ENCODE peak calls at places on chromosomes 7 and 10, in nine cellular contexts. P, C, A, X, N, E, M, D and V are unnamed samples.

GRCh38 chr7:88391247-88391646 is 84.6 kb upstream of the STEAP4 start:
- DNase-seq in P (no peak), C (no peak), A (no peak), X (no peak), N (no peak), E (no peak), M (no peak), D (no peak), V (no peak)

GRCh38 chr7:70091362-70091761 is 493.1 kb downstream of the AUTS2 start:
- DNase-seq in P (no peak), C (no peak), A (no peak), X (no peak), N (no peak), E (no peak), M (no peak), D (no peak), V (no peak)

GRCh38 chr7:51356849-51357516 is 40.4 kb upstream of the COBL start:
- DNase-seq in P (no peak), C (peak), A (no peak), X (no peak), N (no peak), E (no peak), M (peak), D (no peak), V (no peak)

GRCh38 chr10:95430231-95430951 is 130.8 kb downstream of the SORBS1 start:
- DNase-seq in P (peak), C (no peak), A (peak), X (peak), N (peak), E (peak), M (peak), D (no peak), V (peak)

GRCh38 chr10:73117976-73118743 is 7.9 kb downstream of the NUDT13 start:
- DNase-seq in P (peak), C (no peak), A (no peak), X (peak), N (peak), E (no peak), M (peak), D (no peak), V (no peak)

GRCh38 chr10:74094231-74094630 is 56.4 kb downstream of the AP3M1 start:
- DNase-seq in P (no peak), C (peak), A (no peak), X (no peak), N (no peak), E (no peak), M (no peak), D (no peak), V (no peak)

GRCh38 chr7:157997471-157997870 is 590.2 kb downstream of the PTPRN2 start:
- DNase-seq in P (no peak), C (no peak), A (no peak), X (no peak), N (no peak), E (no peak), M (no peak), D (no peak), V (no peak)

GRCh38 chr10:1070939-1071338 is 14.8 kb downstream of the WDR37 start:
- DNase-seq in P (peak), C (no peak), A (no peak), X (no peak), N (no peak), E (no peak), M (no peak), D (no peak), V (no peak)

GRCh38 chr7:71016387-71016786 is 115.6 kb upstream of the GALNT17 start:
- DNase-seq in P (peak), C (no peak), A (no peak), X (no peak), N (no peak), E (no peak), M (no peak), D (no peak), V (no peak)

GRCh38 chr7:25989140-25989705 is 162.8 kb upstream of the NFE2L3 start:
- DNase-seq in P (no peak), C (no peak), A (no peak), X (no peak), N (no peak), E (no peak), M (peak), D (no peak), V (no peak)

GRCh38 chr10:73763343-73763742 is 18.5 kb upstream of the CHCHD1 start:
- DNase-seq in P (no peak), C (no peak), A (no peak), X (no peak), N (no peak), E (no peak), M (no peak), D (no peak), V (no peak)

GRCh38 chr7:24108906-24109376 is 175.0 kb upstream of the NPY start:
- DNase-seq in P (no peak), C (no peak), A (no peak), X (no peak), N (no peak), E (no peak), M (peak), D (no peak), V (no peak)

GRCh38 chr10:84076047-84076388 is 63.3 kb upstream of the GHITM start:
- DNase-seq in P (peak), C (no peak), A (no peak), X (peak), N (no peak), E (peak), M (peak), D (no peak), V (no peak)

GRCh38 chr10:118595598-118596425 is at the start of gene PRLHR:
- DNase-seq in P (peak), C (peak), A (no peak), X (no peak), N (no peak), E (peak), M (peak), D (no peak), V (peak)

GRCh38 chr7:23396222-23396621 is 74.1 kb downstream of the IGF2BP3 start:
- DNase-seq in P (peak), C (no peak), A (no peak), X (no peak), N (peak), E (no peak), M (no peak), D (no peak), V (no peak)

GRCh38 chr10:36345770-36346169 is 703.7 kb upstream of the FZD8 start:
- DNase-seq in P (peak), C (no peak), A (no peak), X (no peak), N (no peak), E (no peak), M (no peak), D (no peak), V (no peak)

GRCh38 chr7:138075350-138075749 is 909 bp upstream of the AKR1D1 start:
- DNase-seq in P (no peak), C (no peak), A (no peak), X (no peak), N (no peak), E (no peak), M (no peak), D (no peak), V (no peak)
- TF ChIP-seq CTCF in P (no peak), C (no peak), A (no peak), X (no peak), N (no peak), E (no peak), M (no peak), D (no peak), V (no peak)

DNA sequence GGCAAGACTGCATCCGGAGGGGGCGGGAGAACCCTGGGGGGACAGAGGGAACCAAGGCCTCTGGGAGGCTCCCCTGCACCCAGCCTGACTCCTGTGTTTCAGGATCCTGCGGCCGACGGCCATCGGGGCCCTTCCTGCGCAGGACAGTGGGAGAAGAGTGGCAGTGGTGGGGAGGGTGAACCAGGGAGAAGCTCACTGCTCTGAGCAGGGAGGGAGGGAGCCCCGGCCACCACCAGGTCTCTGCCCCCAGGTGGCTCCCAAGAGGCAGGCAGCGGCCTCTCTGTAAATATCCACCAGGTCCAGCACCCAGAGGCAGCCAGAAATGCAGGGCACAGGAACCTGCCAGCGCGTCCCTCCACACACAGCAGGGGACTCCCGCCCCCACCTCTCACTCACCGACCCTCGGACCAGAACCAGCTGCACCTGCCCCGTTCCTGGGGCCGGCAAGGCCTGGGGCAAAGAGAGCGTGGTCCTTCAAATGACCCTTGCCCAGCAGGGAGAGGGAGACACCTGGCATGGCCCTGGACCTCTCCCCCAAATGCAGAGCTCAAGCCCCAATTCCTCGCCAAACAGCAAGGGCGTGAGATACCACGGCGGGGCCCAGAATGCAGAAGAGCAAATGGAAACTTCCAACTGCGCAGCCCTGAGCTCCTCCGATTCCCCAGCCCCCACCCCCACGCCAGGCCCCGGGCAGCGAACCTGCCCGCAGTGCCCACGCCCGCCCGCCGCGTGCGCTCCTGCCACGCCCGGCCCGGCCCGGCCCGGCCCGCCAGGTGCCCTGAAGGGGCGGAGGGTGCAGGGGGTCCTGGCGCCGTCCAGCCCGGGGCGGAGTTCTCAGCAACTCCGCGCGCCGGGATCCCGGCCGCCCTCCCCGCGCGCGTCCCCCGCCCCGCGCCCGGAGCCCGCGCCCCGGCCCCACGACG is 805 bp downstream of the RASGEF1A start:
- DNase-seq in P (no peak), C (peak), A (no peak), X (peak), N (peak), E (no peak), M (peak), D (no peak), V (no peak)
- TF ChIP-seq CTCF in P (no peak), C (peak), A (no peak), X (peak), N (peak), E (no peak), M (peak), D (peak), V (no peak)

GRCh38 chr7:39557222-39557621 is 9.0 kb upstream of the YAE1 start:
- DNase-seq in P (no peak), C (no peak), A (no peak), X (no peak), N (no peak), E (no peak), M (no peak), D (no peak), V (no peak)
- TF ChIP-seq CTCF in P (no peak), C (no peak), A (no peak), X (no peak), N (no peak), E (no peak), M (no peak), D (no peak), V (no peak)

GRCh38 chr7:81447351-81447952 is 322.4 kb downstream of the HGF start:
- DNase-seq in P (peak), C (no peak), A (peak), X (peak), N (peak), E (no peak), M (peak), D (no peak), V (peak)
- TF ChIP-seq CTCF in P (peak), C (no peak), A (peak), X (peak), N (peak), E (peak), M (peak), D (peak), V (peak)

GRCh38 chr10:71799785-71800453 is 26.6 kb upstream of the VSIR start:
- DNase-seq in P (no peak), C (peak), A (no peak), X (no peak), N (peak), E (no peak), M (peak), D (no peak), V (no peak)
- TF ChIP-seq CTCF in P (no peak), C (no peak), A (no peak), X (no peak), N (no peak), E (no peak), M (no peak), D (no peak), V (no peak)

GRCh38 chr7:143387156-143387975 is 6.2 kb downstream of the ZYX start:
- DNase-seq in P (no peak), C (no peak), A (no peak), X (no peak), N (peak), E (no peak), M (no peak), D (no peak), V (no peak)
- TF ChIP-seq CTCF in P (no peak), C (no peak), A (no peak), X (no peak), N (no peak), E (no peak), M (no peak), D (no peak), V (no peak)

GRCh38 chr10:129968937-129969527 is 5.0 kb upstream of the EBF3 start:
- DNase-seq in P (no peak), C (peak), A (peak), X (no peak), N (peak), E (no peak), M (peak), D (peak), V (peak)
- TF ChIP-seq CTCF in P (peak), C (peak), A (peak), X (peak), N (peak), E (peak), M (peak), D (peak), V (peak)

GRCh38 chr10:9853405-9854010 is 1164.2 kb upstream of the CELF2 start:
- DNase-seq in P (peak), C (no peak), A (no peak), X (no peak), N (no peak), E (no peak), M (no peak), D (no peak), V (no peak)
- TF ChIP-seq CTCF in P (no peak), C (no peak), A (no peak), X (no peak), N (no peak), E (no peak), M (no peak), D (no peak), V (no peak)

GRCh38 chr10:86387221-86387794 is 20.7 kb upstream of the GRID1 start:
- DNase-seq in P (no peak), C (no peak), A (no peak), X (no peak), N (no peak), E (no peak), M (no peak), D (no peak), V (no peak)
- TF ChIP-seq CTCF in P (no peak), C (no peak), A (no peak), X (no peak), N (no peak), E (no peak), M (no peak), D (no peak), V (no peak)

GRCh38 chr7:122802211-122802833 is 83.9 kb downstream of the CADPS2 start:
- DNase-seq in P (no peak), C (peak), A (no peak), X (no peak), N (no peak), E (peak), M (no peak), D (no peak), V (peak)

GRCh38 chr7:122803851-122804250 is 82.4 kb downstream of the CADPS2 start:
- DNase-seq in P (no peak), C (no peak), A (no peak), X (no peak), N (no peak), E (no peak), M (no peak), D (no peak), V (no peak)

GRCh38 chr7:122803323-122803722 is 82.9 kb downstream of the CADPS2 start:
- DNase-seq in P (peak), C (no peak), A (no peak), X (peak), N (peak), E (no peak), M (peak), D (no peak), V (peak)
- TF ChIP-seq CTCF in P (peak), C (peak), A (no peak), X (peak), N (peak), E (no peak), M (peak), D (peak), V (peak)